ENCODE peak calls at places on chromosomes 13 and 19, in nine cellular contexts. Y is body of pancreas, W is pancreas, V is MM.1S, J is endodermal cell, O is colonic mucosa, I is endothelial cell of umbilical vein, Q is brain microvascular endothelial cell, U is ascending aorta. D is an unnamed sample.

GRCh38 chr13:97205465-97205864 is 16.7 kb upstream of the MBNL2 start:
- DNase-seq in U (no peak), I (no peak), J (no peak), O (no peak), Y (no peak), V (no peak), Q (no peak), W (no peak), D (no peak)

GRCh38 chr13:70580825-70581224 is 472.6 kb upstream of the KLHL1 start:
- DNase-seq in Q (no peak), U (no peak), J (no peak), Y (no peak), W (no peak), V (no peak), O (no peak), I (no peak), D (no peak)

GRCh38 chr13:97068146-97068545 is 73.9 kb upstream of the OXGR1 start:
- DNase-seq in J (no peak), I (peak), U (no peak), Y (no peak), W (no peak), V (no peak), Q (peak), O (no peak), D (no peak)

GRCh38 chr13:85137516-85137915 is 661.7 kb downstream of the SLITRK6 start:
- DNase-seq in W (no peak), U (no peak), V (no peak), O (no peak), Y (no peak), Q (no peak), J (no peak), I (no peak), D (no peak)

GRCh38 chr13:65985632-65986031 is 1244.5 kb downstream of the PCDH9 start:
- DNase-seq in Y (no peak), J (peak), O (peak), U (no peak), I (no peak), V (no peak), W (no peak), Q (no peak), D (no peak)

GRCh38 chr19:19171821-19172532 is 1.9 kb upstream of the MEF2B start:
- DNase-seq in I (no peak), Y (no peak), J (no peak), V (no peak), Q (peak), O (no peak), W (no peak), U (no peak), D (peak)

GRCh38 chr13:108227651-108228272 is 9.6 kb downstream of the ABHD13 start:
- DNase-seq in Y (no peak), I (peak), J (no peak), U (no peak), Q (peak), W (no peak), O (peak), V (peak), D (no peak)

GRCh38 chr19:13920940-13921744 is 15.1 kb downstream of the CC2D1A start:
- DNase-seq in O (no peak), V (peak), W (no peak), Y (no peak), U (no peak), J (peak), I (peak), Q (peak), D (no peak)

GRCh38 chr13:74132768-74133656 is 1.2 kb downstream of the KLF12 start:
- DNase-seq in U (no peak), Q (no peak), V (no peak), J (peak), I (peak), Y (no peak), W (no peak), O (peak), D (no peak)

GRCh38 chr13:80037505-80037888 is 303.4 kb downstream of the SPRY2 start:
- DNase-seq in V (no peak), Q (peak), I (peak), J (no peak), U (no peak), W (no peak), O (no peak), Y (no peak), D (peak)

GRCh38 chr13:94947965-94948371 is 235.6 kb upstream of the SOX21 start:
- DNase-seq in Y (no peak), J (peak), Q (no peak), I (no peak), V (no peak), W (no peak), O (no peak), U (no peak), D (no peak)

GRCh38 chr13:42247883-42248282 is 24.1 kb upstream of the AKAP11 start:
- DNase-seq in Q (no peak), O (no peak), W (no peak), Y (no peak), V (no peak), U (no peak), I (no peak), J (no peak), D (no peak)

GRCh38 chr19:18895038-18895827 is 725 bp downstream of the CERS1 start:
- DNase-seq in Q (no peak), V (peak), O (no peak), U (no peak), I (peak), J (peak), Y (no peak), W (no peak), D (no peak)

GRCh38 chr13:45267215-45267614 is 66.4 kb upstream of the KCTD4 start:
- DNase-seq in Y (no peak), O (no peak), W (no peak), I (no peak), U (no peak), Q (no peak), J (no peak), V (no peak), D (no peak)

GRCh38 chr19:11091343-11092153 is 2.3 kb downstream of the LDLR start:
- DNase-seq in I (peak), U (peak), Y (peak), Q (peak), W (peak), J (peak), O (peak), V (no peak), D (peak)

GRCh38 chr19:56142087-56142787 is 1.1 kb downstream of the ZNF444 start:
- DNase-seq in V (no peak), O (peak), I (no peak), Q (no peak), U (no peak), Y (peak), J (no peak), W (peak), D (no peak)

GRCh38 chr13:99605417-99606321 is 104.4 kb downstream of the TM9SF2 start:
- DNase-seq in U (no peak), Q (no peak), I (peak), V (peak), J (peak), Y (peak), O (peak), W (peak), D (no peak)

GRCh38 chr19:40567040-40567749 is 9.5 kb upstream of the SHKBP1 start:
- DNase-seq in J (no peak), U (no peak), Y (no peak), O (no peak), W (no peak), Q (no peak), I (no peak), V (no peak), D (no peak)

GRCh38 chr19:6947745-6948144 is 60.4 kb downstream of the ADGRE1 start:
- DNase-seq in W (no peak), Y (no peak), I (peak), Q (peak), V (no peak), O (no peak), J (no peak), U (peak), D (no peak)

DNA sequence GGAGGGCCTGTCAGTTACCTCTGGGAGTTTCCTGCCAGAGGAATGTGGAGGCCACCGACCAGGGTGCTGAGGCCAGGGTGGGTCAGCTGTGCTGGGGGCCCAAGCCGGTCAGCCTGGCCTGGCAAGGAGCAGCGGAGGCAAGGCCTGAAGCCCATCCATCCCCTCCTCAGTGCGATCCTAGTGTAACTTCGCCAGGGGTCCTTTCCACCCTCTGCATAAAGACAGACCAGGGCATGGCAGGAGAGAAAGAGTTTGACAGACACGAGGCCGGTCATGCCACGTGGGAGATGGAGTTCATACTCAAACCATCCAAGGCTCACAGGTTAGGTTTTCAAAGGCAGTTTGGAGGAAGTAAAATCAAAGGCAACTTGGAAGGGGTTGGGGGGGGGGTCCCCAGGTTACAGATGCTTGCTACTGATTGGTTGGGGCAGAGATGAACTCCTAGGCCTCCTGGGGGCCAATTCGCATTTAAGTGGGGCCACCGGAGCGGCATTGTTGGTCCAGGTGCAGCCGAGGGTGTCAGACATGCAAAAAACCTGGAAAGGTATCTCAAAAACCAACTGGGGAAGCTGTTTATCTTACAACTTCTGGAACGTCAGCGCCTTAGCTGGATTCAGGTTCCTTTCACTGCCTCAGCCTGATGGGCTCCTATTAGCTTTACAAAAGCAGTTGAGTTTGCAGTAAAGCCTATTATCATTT is 36.8 kb upstream of the DPRX start:
- DNase-seq in O (no peak), W (no peak), J (peak), U (no peak), Y (no peak), Q (no peak), I (no peak), V (no peak), D (no peak)
- H3K4me3 ChIP-seq in O (no peak), W (no peak), J (no peak), U (no peak), Y (no peak), Q (no peak), I (no peak), V (no peak), D (no peak)

GRCh38 chr19:629961-630714 is 3.2 kb downstream of the POLRMT start:
- DNase-seq in O (no peak), Q (no peak), W (no peak), J (no peak), V (no peak), Y (no peak), U (no peak), I (no peak), D (no peak)
- TF ChIP-seq CTCF in O (no peak), Q (no peak), W (no peak), J (no peak), V (no peak), Y (no peak), U (no peak), I (no peak), D (no peak)

GRCh38 chr13:112741835-112742570 is 52.2 kb downstream of the ATP11A start:
- DNase-seq in J (no peak), Y (no peak), O (no peak), I (no peak), Q (no peak), W (no peak), V (no peak), U (no peak), D (no peak)
- H3K27ac ChIP-seq in J (no peak), Y (no peak), O (no peak), I (no peak), Q (no peak), W (no peak), V (no peak), U (no peak), D (peak)

DNA sequence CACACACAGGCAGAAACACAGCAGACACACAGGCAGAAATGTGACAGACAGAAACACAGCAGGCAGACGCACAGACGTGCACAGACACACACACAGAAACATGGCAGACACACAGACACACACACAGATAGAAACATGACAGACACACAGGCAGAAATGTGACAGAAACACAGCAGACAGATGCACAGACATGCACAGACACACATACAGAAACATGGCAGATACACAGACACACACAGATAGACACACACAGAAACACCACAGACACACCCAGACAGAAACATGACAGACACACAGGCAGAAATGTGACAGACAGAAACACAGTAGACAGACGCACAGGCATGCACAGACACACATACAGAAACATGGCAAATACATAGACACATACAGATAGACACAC is 1.3 kb downstream of the TBXA2R start:
- DNase-seq in J (peak), U (no peak), Q (no peak), O (no peak), V (no peak), Y (no peak), I (no peak), W (no peak), D (no peak)
- H3K4me3 ChIP-seq in J (no peak), U (peak), Q (peak), O (no peak), V (no peak), Y (no peak), I (no peak), W (no peak), D (no peak)

GRCh38 chr19:3358919-3359849 is 7.2 kb upstream of the NFIC start:
- DNase-seq in Q (no peak), O (peak), V (peak), U (no peak), J (no peak), W (peak), Y (peak), I (no peak), D (no peak)
- TF ChIP-seq CTCF in Q (no peak), O (no peak), V (no peak), U (no peak), J (no peak), W (no peak), Y (no peak), I (no peak), D (no peak)

GRCh38 chr13:98365291-98365690 is 188.2 kb upstream of the RNF113B start:
- DNase-seq in Q (no peak), I (no peak), O (no peak), W (no peak), Y (no peak), V (no peak), U (no peak), J (no peak), D (no peak)
- H3K27ac ChIP-seq in Q (no peak), I (no peak), O (no peak), W (no peak), Y (no peak), V (no peak), U (no peak), J (peak), D (no peak)

GRCh38 chr13:109655611-109656010 is 130.8 kb downstream of the IRS2 start:
- DNase-seq in W (no peak), J (no peak), V (no peak), U (no peak), Q (no peak), O (no peak), Y (no peak), I (no peak), D (no peak)
- H3K4me3 ChIP-seq in W (no peak), J (no peak), V (no peak), U (no peak), Q (no peak), O (no peak), Y (no peak), I (no peak), D (no peak)